ENCODE peak calls at places on chromosomes 4 and X, in six cellular contexts. One of them, this sample, is unnamed. For H3K4me1, the result is how much of the 10 kb centered on the place peaks cover.

GRCh38 chr4:113157086-113157857 is 107.8 kb downstream of the ANK2 start:
- DNase-seq in CD8-positive, alpha-beta T cell: no peak
- DNase-seq in mesenchymal stem cell: no peak
- DNase-seq in Caco-2: no peak
- DNase-seq in adrenal gland: no peak
- DNase-seq in IMR-90: no peak
- DNase-seq in this sample: no peak

GRCh38 chr4:125582302-125582701 is 267.5 kb downstream of the FAT4 start:
- DNase-seq in Caco-2: no peak
- DNase-seq in mesenchymal stem cell: peak
- DNase-seq in CD8-positive, alpha-beta T cell: no peak
- DNase-seq in adrenal gland: no peak
- DNase-seq in IMR-90: peak
- DNase-seq in this sample: no peak

GRCh38 chrX:74449322-74449936 is 28.1 kb downstream of the SLC16A2 start:
- DNase-seq in CD8-positive, alpha-beta T cell: peak
- DNase-seq in mesenchymal stem cell: no peak
- DNase-seq in Caco-2: no peak
- DNase-seq in IMR-90: peak
- DNase-seq in adrenal gland: no peak
- DNase-seq in this sample: no peak

GRCh38 chrX:12997898-12998687 is 23.2 kb downstream of the TMSB4X start:
- DNase-seq in IMR-90: no peak
- DNase-seq in adrenal gland: no peak
- DNase-seq in mesenchymal stem cell: no peak
- DNase-seq in Caco-2: no peak
- DNase-seq in CD8-positive, alpha-beta T cell: no peak
- DNase-seq in this sample: no peak

GRCh38 chr4:158521490-158522111 is at the start of gene RXFP1:
- DNase-seq in IMR-90: no peak
- DNase-seq in adrenal gland: no peak
- DNase-seq in CD8-positive, alpha-beta T cell: no peak
- DNase-seq in Caco-2: no peak
- DNase-seq in mesenchymal stem cell: no peak
- DNase-seq in this sample: no peak

GRCh38 chr4:83589283-83589682 is 53.4 kb downstream of the GPAT3 start:
- DNase-seq in adrenal gland: no peak
- DNase-seq in IMR-90: no peak
- DNase-seq in CD8-positive, alpha-beta T cell: no peak
- DNase-seq in mesenchymal stem cell: no peak
- DNase-seq in Caco-2: no peak
- DNase-seq in this sample: no peak

GRCh38 chr4:6918345-6918744 is 8.7 kb downstream of the TBC1D14 start:
- DNase-seq in CD8-positive, alpha-beta T cell: no peak
- DNase-seq in mesenchymal stem cell: no peak
- DNase-seq in IMR-90: no peak
- DNase-seq in adrenal gland: no peak
- DNase-seq in Caco-2: no peak
- DNase-seq in this sample: no peak

GRCh38 chr4:127239902-127240575 is 392.7 kb upstream of the INTU start:
- DNase-seq in mesenchymal stem cell: no peak
- DNase-seq in CD8-positive, alpha-beta T cell: no peak
- DNase-seq in adrenal gland: no peak
- DNase-seq in Caco-2: no peak
- DNase-seq in IMR-90: no peak
- DNase-seq in this sample: no peak

GRCh38 chr4:176359590-176359989 is 39.8 kb downstream of the SPCS3 start:
- DNase-seq in CD8-positive, alpha-beta T cell: no peak
- DNase-seq in mesenchymal stem cell: no peak
- DNase-seq in adrenal gland: no peak
- DNase-seq in IMR-90: peak
- DNase-seq in Caco-2: no peak
- DNase-seq in this sample: no peak

GRCh38 chrX:27746516-27746915 is 61.3 kb upstream of the MAGEB10 start:
- DNase-seq in Caco-2: no peak
- DNase-seq in CD8-positive, alpha-beta T cell: no peak
- DNase-seq in adrenal gland: no peak
- DNase-seq in IMR-90: no peak
- DNase-seq in mesenchymal stem cell: no peak
- DNase-seq in this sample: no peak

GRCh38 chr4:75598390-75598789 is 31.9 kb downstream of the CDKL2 start:
- DNase-seq in Caco-2: no peak
- DNase-seq in CD8-positive, alpha-beta T cell: no peak
- DNase-seq in mesenchymal stem cell: peak
- DNase-seq in adrenal gland: no peak
- DNase-seq in IMR-90: peak
- DNase-seq in this sample: no peak

GRCh38 chrX:44876076-44876475 is 3.1 kb downstream of the KDM6A start:
- DNase-seq in Caco-2: no peak
- DNase-seq in adrenal gland: no peak
- DNase-seq in IMR-90: peak
- DNase-seq in mesenchymal stem cell: no peak
- DNase-seq in CD8-positive, alpha-beta T cell: no peak
- DNase-seq in this sample: no peak

GRCh38 chr4:8723222-8723980 is 130.8 kb downstream of the CPZ start:
- DNase-seq in adrenal gland: peak
- DNase-seq in Caco-2: peak
- DNase-seq in CD8-positive, alpha-beta T cell: no peak
- DNase-seq in mesenchymal stem cell: no peak
- DNase-seq in IMR-90: no peak
- DNase-seq in this sample: no peak

GRCh38 chr4:76187152-76187551 is 26.5 kb downstream of the SCARB2 start:
- DNase-seq in mesenchymal stem cell: no peak
- DNase-seq in CD8-positive, alpha-beta T cell: no peak
- DNase-seq in adrenal gland: no peak
- DNase-seq in IMR-90: no peak
- DNase-seq in Caco-2: no peak
- DNase-seq in this sample: no peak

GRCh38 chr4:104490770-104491395 is 3.8 kb downstream of the CXXC4 start:
- DNase-seq in CD8-positive, alpha-beta T cell: peak
- DNase-seq in Caco-2: peak
- DNase-seq in IMR-90: peak
- DNase-seq in adrenal gland: peak
- DNase-seq in mesenchymal stem cell: peak
- DNase-seq in this sample: peak

GRCh38 chr4:94390804-94391410 is 48.3 kb upstream of the HPGDS start:
- DNase-seq in Caco-2: no peak
- DNase-seq in adrenal gland: no peak
- DNase-seq in IMR-90: peak
- DNase-seq in CD8-positive, alpha-beta T cell: no peak
- DNase-seq in mesenchymal stem cell: no peak
- DNase-seq in this sample: no peak

GRCh38 chr4:143344774-143345173 is 8.1 kb downstream of the GAB1 start:
- DNase-seq in IMR-90: no peak
- DNase-seq in mesenchymal stem cell: no peak
- DNase-seq in Caco-2: no peak
- DNase-seq in CD8-positive, alpha-beta T cell: no peak
- DNase-seq in adrenal gland: no peak
- DNase-seq in this sample: no peak

GRCh38 chr4:145423017-145423708 is 58.5 kb upstream of the SMAD1 start:
- DNase-seq in adrenal gland: no peak
- DNase-seq in Caco-2: no peak
- DNase-seq in CD8-positive, alpha-beta T cell: no peak
- DNase-seq in IMR-90: no peak
- DNase-seq in mesenchymal stem cell: no peak
- DNase-seq in this sample: no peak

GRCh38 chr4:47315346-47315745 is 148.2 kb downstream of the COMMD8 start:
- DNase-seq in adrenal gland: no peak
- DNase-seq in IMR-90: peak
- DNase-seq in Caco-2: no peak
- DNase-seq in mesenchymal stem cell: peak
- DNase-seq in CD8-positive, alpha-beta T cell: no peak
- DNase-seq in this sample: no peak

GRCh38 chr4:105989411-105990242 is 94.4 kb downstream of the NPNT start:
- DNase-seq in CD8-positive, alpha-beta T cell: no peak
- DNase-seq in adrenal gland: no peak
- DNase-seq in Caco-2: no peak
- DNase-seq in IMR-90: no peak
- DNase-seq in mesenchymal stem cell: no peak
- DNase-seq in this sample: no peak

GRCh38 chr4:95546866-95547707 is 1.7 kb downstream of the UNC5C start:
- DNase-seq in CD8-positive, alpha-beta T cell: no peak
- DNase-seq in adrenal gland: peak
- DNase-seq in IMR-90: no peak
- DNase-seq in Caco-2: no peak
- DNase-seq in mesenchymal stem cell: no peak
- DNase-seq in this sample: peak

GRCh38 chrX:15564981-15565579 is 35.7 kb downstream of the ACE2 start:
- DNase-seq in adrenal gland: peak
- DNase-seq in mesenchymal stem cell: peak
- DNase-seq in Caco-2: peak
- DNase-seq in CD8-positive, alpha-beta T cell: no peak
- DNase-seq in IMR-90: peak
- DNase-seq in this sample: peak

GRCh38 chr4:26346203-26346620 is 25.4 kb downstream of the RBPJ start:
- DNase-seq in Caco-2: peak
- DNase-seq in adrenal gland: no peak
- DNase-seq in IMR-90: no peak
- DNase-seq in CD8-positive, alpha-beta T cell: no peak
- DNase-seq in mesenchymal stem cell: peak
- DNase-seq in this sample: no peak

GRCh38 chr4:155617312-155617711 is 49.3 kb upstream of the GUCY1A1 start:
- DNase-seq in CD8-positive, alpha-beta T cell: no peak
- DNase-seq in adrenal gland: no peak
- DNase-seq in Caco-2: no peak
- DNase-seq in mesenchymal stem cell: no peak
- DNase-seq in IMR-90: peak
- DNase-seq in this sample: no peak

GRCh38 chr4:156391297-156391653 is 437.6 kb upstream of the CTSO start:
- DNase-seq in CD8-positive, alpha-beta T cell: no peak
- DNase-seq in Caco-2: no peak
- DNase-seq in mesenchymal stem cell: no peak
- DNase-seq in IMR-90: no peak
- DNase-seq in adrenal gland: no peak
- DNase-seq in this sample: no peak

GRCh38 chr4:25065901-25066610 is 35.3 kb upstream of the LGI2 start:
- DNase-seq in Caco-2: no peak
- DNase-seq in mesenchymal stem cell: no peak
- DNase-seq in CD8-positive, alpha-beta T cell: no peak
- DNase-seq in adrenal gland: no peak
- DNase-seq in IMR-90: no peak
- DNase-seq in this sample: no peak

GRCh38 chr4:100284302-100284701 is 94.0 kb upstream of the DDIT4L start:
- DNase-seq in CD8-positive, alpha-beta T cell: no peak
- DNase-seq in Caco-2: no peak
- DNase-seq in IMR-90: no peak
- DNase-seq in adrenal gland: no peak
- DNase-seq in mesenchymal stem cell: no peak
- DNase-seq in this sample: no peak

GRCh38 chr4:2045518-2045951 is 13.6 kb upstream of the NAT8L start:
- DNase-seq in CD8-positive, alpha-beta T cell: no peak
- DNase-seq in Caco-2: no peak
- DNase-seq in mesenchymal stem cell: no peak
- DNase-seq in IMR-90: no peak
- DNase-seq in adrenal gland: peak
- DNase-seq in this sample: no peak

GRCh38 chr4:86757468-86757867 is 91.7 kb downstream of the SLC10A6 start:
- DNase-seq in adrenal gland: no peak
- DNase-seq in mesenchymal stem cell: no peak
- DNase-seq in Caco-2: no peak
- DNase-seq in IMR-90: no peak
- DNase-seq in CD8-positive, alpha-beta T cell: no peak
- DNase-seq in this sample: no peak

GRCh38 chr4:99157478-99157935 is 13.4 kb upstream of the ADH4 start:
- DNase-seq in CD8-positive, alpha-beta T cell: no peak
- DNase-seq in mesenchymal stem cell: no peak
- DNase-seq in Caco-2: no peak
- DNase-seq in adrenal gland: no peak
- DNase-seq in IMR-90: no peak
- DNase-seq in this sample: no peak
- H3K4me1 ChIP-seq in CD8-positive, alpha-beta T cell: under half
- H3K4me1 ChIP-seq in mesenchymal stem cell: under half
- H3K4me1 ChIP-seq in Caco-2: under half
- H3K4me1 ChIP-seq in adrenal gland: under half
- H3K4me1 ChIP-seq in IMR-90: under half
- H3K4me1 ChIP-seq in this sample: under half

GRCh38 chrX:31098081-31098480 is 26.2 kb upstream of the FTHL17 start:
- DNase-seq in adrenal gland: no peak
- DNase-seq in CD8-positive, alpha-beta T cell: no peak
- DNase-seq in IMR-90: no peak
- DNase-seq in mesenchymal stem cell: no peak
- DNase-seq in Caco-2: no peak
- DNase-seq in this sample: no peak
- H3K4me1 ChIP-seq in adrenal gland: under half
- H3K4me1 ChIP-seq in CD8-positive, alpha-beta T cell: under half
- H3K4me1 ChIP-seq in IMR-90: under half
- H3K4me1 ChIP-seq in mesenchymal stem cell: under half
- H3K4me1 ChIP-seq in Caco-2: under half
- H3K4me1 ChIP-seq in this sample: under half

GRCh38 chrX:154731203-154731602 is 19.7 kb downstream of the GAB3 start:
- DNase-seq in mesenchymal stem cell: no peak
- DNase-seq in IMR-90: no peak
- DNase-seq in CD8-positive, alpha-beta T cell: no peak
- DNase-seq in Caco-2: no peak
- DNase-seq in adrenal gland: no peak
- DNase-seq in this sample: no peak
- H3K4me1 ChIP-seq in mesenchymal stem cell: under half
- H3K4me1 ChIP-seq in IMR-90: under half
- H3K4me1 ChIP-seq in CD8-positive, alpha-beta T cell: half or more
- H3K4me1 ChIP-seq in Caco-2: under half
- H3K4me1 ChIP-seq in adrenal gland: half or more
- H3K4me1 ChIP-seq in this sample: under half

GRCh38 chr4:54055494-54055893 is 8.9 kb downstream of the CHIC2 start:
- DNase-seq in CD8-positive, alpha-beta T cell: no peak
- DNase-seq in IMR-90: no peak
- DNase-seq in adrenal gland: no peak
- DNase-seq in Caco-2: no peak
- DNase-seq in mesenchymal stem cell: no peak
- DNase-seq in this sample: no peak

GRCh38 chr4:54054501-54054900 is 9.9 kb downstream of the CHIC2 start:
- DNase-seq in CD8-positive, alpha-beta T cell: no peak
- DNase-seq in Caco-2: no peak
- DNase-seq in mesenchymal stem cell: no peak
- DNase-seq in IMR-90: no peak
- DNase-seq in adrenal gland: no peak
- DNase-seq in this sample: no peak

GRCh38 chr4:54061067-54061466 is 3.3 kb downstream of the CHIC2 start:
- DNase-seq in CD8-positive, alpha-beta T cell: no peak
- DNase-seq in mesenchymal stem cell: no peak
- DNase-seq in IMR-90: no peak
- DNase-seq in Caco-2: no peak
- DNase-seq in adrenal gland: no peak
- DNase-seq in this sample: no peak

GRCh38 chr4:54056360-54056759 is 8.0 kb downstream of the CHIC2 start:
- DNase-seq in adrenal gland: no peak
- DNase-seq in IMR-90: no peak
- DNase-seq in CD8-positive, alpha-beta T cell: no peak
- DNase-seq in Caco-2: no peak
- DNase-seq in mesenchymal stem cell: no peak
- DNase-seq in this sample: no peak

DNA sequence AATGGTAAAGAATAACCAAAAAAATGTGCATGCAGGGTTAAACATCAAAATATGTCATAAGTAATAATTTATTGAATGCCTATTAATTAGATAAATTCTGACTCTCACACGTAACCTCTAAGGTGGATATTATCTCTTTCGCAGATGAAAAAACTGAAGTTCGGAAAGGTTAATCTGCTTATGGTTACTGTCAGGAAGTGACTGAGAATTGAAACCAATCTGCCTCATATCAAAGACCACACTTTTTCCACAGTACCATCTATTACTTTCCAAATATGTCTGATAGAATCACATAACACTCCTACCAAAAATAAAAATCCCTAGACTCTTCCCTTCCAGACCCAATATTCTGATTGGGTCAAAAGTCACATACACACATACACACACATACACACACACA is 6.2 kb downstream of the CHIC2 start:
- DNase-seq in mesenchymal stem cell: no peak
- DNase-seq in Caco-2: no peak
- DNase-seq in CD8-positive, alpha-beta T cell: no peak
- DNase-seq in IMR-90: no peak
- DNase-seq in adrenal gland: no peak
- DNase-seq in this sample: no peak
- H3K4me1 ChIP-seq in mesenchymal stem cell: under half
- H3K4me1 ChIP-seq in Caco-2: under half
- H3K4me1 ChIP-seq in CD8-positive, alpha-beta T cell: half or more
- H3K4me1 ChIP-seq in IMR-90: under half
- H3K4me1 ChIP-seq in adrenal gland: half or more
- H3K4me1 ChIP-seq in this sample: under half